ENCODE peak calls at places on chromosomes 1 and 21, in six cellular contexts. L, E, M, B, S and I are unnamed samples.

GRCh38 chr1:91885716-91886506 is at the start of gene TGFBR3:
- DNase-seq in M (peak; percentile 90), B (peak; percentile 94), L (peak; percentile 93), E (peak; percentile 91), S (peak; percentile 93), I (no peak)

GRCh38 chr1:174401075-174401474 is 46.7 kb upstream of the GPR52 start:
- DNase-seq in S (no peak), M (no peak), E (no peak), L (no peak), B (no peak), I (no peak)

GRCh38 chr1:203280061-203280460 is 25.3 kb upstream of the BTG2 start:
- DNase-seq in L (no peak), M (no peak), B (no peak), E (no peak), S (no peak), I (no peak)

GRCh38 chr21:36156815-36157670 is at the start of gene DOP1B:
- DNase-seq in E (no peak), L (peak; percentile 34), M (peak; percentile 75), S (no peak), B (no peak), I (no peak)

GRCh38 chr21:32929633-32930038 is 96.1 kb upstream of the OLIG2 start:
- DNase-seq in M (no peak), S (no peak), B (no peak), E (no peak), L (no peak), I (no peak)

GRCh38 chr1:20634065-20634593 is 871 bp downstream of the PINK1 start:
- DNase-seq in B (no peak), E (no peak), L (no peak), M (no peak), S (no peak), I (no peak)

GRCh38 chr1:241747992-241748391 is 95.9 kb downstream of the WDR64 start:
- DNase-seq in B (no peak), S (no peak), L (no peak), E (no peak), M (no peak), I (no peak)

GRCh38 chr21:26365849-26366248 is 195.3 kb upstream of the APP start:
- DNase-seq in S (no peak), E (no peak), M (no peak), L (no peak), B (no peak), I (no peak)

GRCh38 chr1:76862447-76862846 is 4.8 kb upstream of the ST6GALNAC5 start:
- DNase-seq in E (no peak), L (no peak), M (no peak), S (no peak), B (no peak), I (no peak)

GRCh38 chr21:45012661-45013270 is 61.6 kb upstream of the ADARB1 start:
- DNase-seq in B (no peak), L (no peak), E (no peak), S (no peak), M (no peak), I (no peak)

GRCh38 chr1:217627431-217627830 is 3.5 kb downstream of the GPATCH2 start:
- DNase-seq in L (no peak), B (no peak), S (no peak), M (no peak), E (no peak), I (no peak)

GRCh38 chr1:27504588-27505419 is 14.8 kb upstream of the WASF2 start:
- DNase-seq in S (peak; percentile 59), M (peak; percentile 57), L (peak; percentile 94), B (peak; percentile 93), E (no peak), I (no peak)

GRCh38 chr1:87524021-87524754 is 195.5 kb downstream of the LMO4 start:
- DNase-seq in E (no peak), L (no peak), B (no peak), M (no peak), S (no peak), I (no peak)

GRCh38 chr1:172343246-172344099 is 77.0 kb upstream of the C1orf105 start:
- DNase-seq in M (no peak), L (no peak), B (no peak), E (no peak), S (no peak), I (no peak)

GRCh38 chr1:30384286-30385245 is 338.8 kb downstream of the MATN1 start:
- DNase-seq in M (peak; percentile 31), E (no peak), B (no peak), S (no peak), L (no peak), I (no peak)

GRCh38 chr1:54407957-54408700 is 1.9 kb upstream of the SSBP3 start:
- DNase-seq in B (peak; percentile 73), L (peak; percentile 36), M (peak; percentile 55), E (no peak), S (peak; percentile 57), I (no peak)

GRCh38 chr1:59455206-59455605 is 158.3 kb downstream of the FGGY start:
- DNase-seq in E (no peak), L (no peak), B (no peak), M (peak; percentile 46), S (no peak), I (no peak)

GRCh38 chr1:89669445-89669844 is 36.5 kb downstream of the LRRC8C start:
- DNase-seq in L (no peak), E (no peak), B (no peak), M (no peak), S (no peak), I (no peak)

GRCh38 chr21:45447821-45448220 is 42.9 kb downstream of the COL18A1 start:
- DNase-seq in E (no peak), M (no peak), L (no peak), B (no peak), S (no peak), I (no peak)

GRCh38 chr1:37272626-37273025 is 201.8 kb upstream of the ZC3H12A start:
- DNase-seq in M (no peak), S (no peak), E (no peak), B (no peak), L (no peak), I (no peak)

GRCh38 chr1:226723640-226724532 is 15.2 kb downstream of the ITPKB start:
- DNase-seq in E (no peak), S (peak; percentile 31), M (no peak), L (peak; percentile 70), B (no peak), I (no peak)

GRCh38 chr1:197235355-197235754 is 32.7 kb upstream of the CRB1 start:
- DNase-seq in M (no peak), B (no peak), L (no peak), E (no peak), S (no peak), I (no peak)

GRCh38 chr1:22527555-22528296 is 35.6 kb upstream of the EPHA8 start:
- DNase-seq in L (no peak), B (no peak), E (no peak), S (peak; percentile 57), M (no peak), I (no peak)

GRCh38 chr1:204462229-204462561 is 32.4 kb downstream of the PIK3C2B start:
- DNase-seq in E (no peak), S (no peak), L (no peak), B (no peak), M (no peak), I (no peak)

GRCh38 chr1:204464701-204465100 is 29.9 kb downstream of the PIK3C2B start:
- DNase-seq in L (no peak), S (no peak), M (no peak), B (no peak), E (no peak), I (no peak)

GRCh38 chr1:204463125-204464060 is 31.2 kb downstream of the PIK3C2B start:
- DNase-seq in B (no peak), M (no peak), S (no peak), E (no peak), L (no peak), I (no peak)

GRCh38 chr1:204465469-204466415 is 28.9 kb downstream of the PIK3C2B start:
- DNase-seq in M (no peak), S (no peak), E (no peak), L (no peak), B (peak; percentile 46), I (no peak)

DNA sequence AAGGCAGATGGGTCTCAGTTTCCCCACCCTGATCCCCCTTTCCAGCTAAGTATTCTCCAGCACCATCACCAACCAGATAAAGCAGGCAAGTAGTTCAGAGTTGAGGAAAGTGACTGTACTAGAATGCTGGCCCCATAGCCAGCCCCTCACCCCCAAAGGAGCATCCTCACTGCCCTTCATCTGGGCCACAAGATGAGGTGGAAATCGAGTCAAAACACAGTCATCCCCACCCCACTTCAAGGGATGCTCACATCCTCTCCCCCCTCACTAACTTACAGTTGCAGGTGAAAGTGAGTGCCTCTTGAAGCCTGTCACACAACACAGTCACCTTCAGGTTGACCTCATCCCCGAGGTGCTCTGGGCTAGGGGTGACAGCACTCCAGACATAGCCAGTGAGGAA is 30.4 kb downstream of the PIK3C2B start:
- DNase-seq in M (no peak), S (no peak), E (no peak), L (no peak), B (no peak), I (no peak)
- H3K4me1 ChIP-seq in M (no peaks in the 10 kb centered on the region), S (peaks cover 27% of the 10 kb centered on the region), E (peaks cover 8% of the 10 kb centered on the region), L (peaks cover 40% of the 10 kb centered on the region), B (peaks cover 7% of the 10 kb centered on the region), I (peaks cover 38% of the 10 kb centered on the region)

GRCh38 chr1:110337704-110338199 is 1.4 kb upstream of the RBM15 start:
- DNase-seq in M (peak; percentile 73), E (peak; percentile 33), B (peak; percentile 50), L (peak; percentile 61), S (peak; percentile 70), I (peak; percentile 89)
- TF ChIP-seq POLR2A in M (no peak), E (no peak), B (no peak), L (no peak), S (no peak), I (no peak)

DNA sequence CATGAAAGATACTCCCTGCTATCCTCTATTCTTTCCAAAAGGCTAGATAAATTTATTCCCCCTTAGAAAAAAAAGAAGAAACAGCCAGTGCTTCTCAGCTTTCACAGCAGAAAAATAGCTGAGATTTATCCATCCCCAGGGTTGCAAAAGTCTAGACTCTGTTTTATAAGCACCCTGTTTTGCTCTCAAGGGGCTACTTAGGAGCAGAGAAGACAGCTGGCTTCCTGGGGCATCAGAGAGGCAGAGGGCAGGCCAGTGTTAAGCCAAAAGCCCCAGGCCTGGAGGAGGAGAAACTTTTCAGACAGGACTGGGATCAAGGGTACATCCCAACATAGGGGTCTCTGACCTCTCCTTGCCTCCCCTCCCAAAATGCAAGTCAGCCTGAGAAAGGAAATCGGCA is 3.9 kb downstream of the LAMB3 start:
- DNase-seq in M (no peak), E (no peak), S (no peak), L (no peak), B (no peak), I (no peak)
- H3K4me1 ChIP-seq in M (peaks cover 4% of the 10 kb centered on the region), E (peaks cover under 1% of the 10 kb centered on the region), S (peaks cover 87% of the 10 kb centered on the region), L (peaks cover 32% of the 10 kb centered on the region), B (peaks cover 63% of the 10 kb centered on the region), I (peaks cover 77% of the 10 kb centered on the region)

GRCh38 chr1:61058477-61059245 is 23.7 kb upstream of the NFIA start:
- DNase-seq in B (no peak), E (no peak), S (no peak), L (no peak), M (no peak), I (no peak)

GRCh38 chr1:61053712-61054608 is 28.4 kb upstream of the NFIA start:
- DNase-seq in L (peak; percentile 69), S (peak; percentile 52), E (no peak), M (peak; percentile 61), B (peak; percentile 62), I (no peak)

GRCh38 chr1:61055110-61055614 is 27.2 kb upstream of the NFIA start:
- DNase-seq in B (no peak), S (peak; percentile 27), M (no peak), L (no peak), E (no peak), I (no peak)

GRCh38 chr1:61054636-61055035 is 27.7 kb upstream of the NFIA start:
- DNase-seq in E (no peak), B (no peak), L (no peak), M (no peak), S (no peak), I (no peak)

GRCh38 chr1:61056674-61057439 is 25.5 kb upstream of the NFIA start:
- DNase-seq in L (peak; percentile 76), M (peak; percentile 81), B (peak; percentile 66), E (peak; percentile 57), S (peak; percentile 83), I (no peak)
- TF ChIP-seq POLR2A in L (no peak), M (no peak), B (no peak), E (no peak), S (peak; percentile 34), I (no peak)